ENCODE peak calls at places on chromosomes 11 and 22, in seven cellular contexts. Q is IMR-90, J is neural progenitor cell, V is mammary epithelial cell, K is fibroblast of lung, X is HepG2, Z is H9. W is an unnamed sample.
A peak's percentile ranks its signal among the peaks of the same experiment; 100 is the strongest.

GRCh38 chr11:57496109-57496820 is 19.2 kb downstream of the SLC43A1 start:
- DNase-seq in Q (no peak), J (no peak), V (no peak), K (no peak), X (no peak), Z (no peak), W (no peak)

GRCh38 chr11:61445535-61445934 is 15.6 kb downstream of the SDHAF2 start:
- DNase-seq in Q (peak; percentile 19), J (no peak), V (no peak), K (peak; percentile 44), X (no peak), Z (no peak), W (no peak)

GRCh38 chr11:102882389-102883024 is 7.7 kb upstream of the MMP12 start:
- DNase-seq in Q (peak; percentile 48), J (no peak), V (peak; percentile 82), K (no peak), X (no peak), Z (no peak), W (no peak)

GRCh38 chr11:115199501-115199900 is 304.7 kb downstream of the CADM1 start:
- DNase-seq in Q (peak; percentile 59), J (no peak), V (no peak), K (no peak), X (no peak), Z (no peak), W (no peak)

GRCh38 chr22:30861131-30861530 is 107.4 kb downstream of the MORC2 start:
- DNase-seq in Q (no peak), J (no peak), V (no peak), K (no peak), X (no peak), Z (peak; percentile 21), W (no peak)

GRCh38 chr22:29716814-29717213 is 3.0 kb upstream of the CABP7 start:
- DNase-seq in Q (peak; percentile 80), J (peak; percentile 93), V (peak; percentile 59), K (peak; percentile 81), X (peak; percentile 84), Z (peak; percentile 88), W (peak; percentile 97)

GRCh38 chr11:125976156-125976555 is 30.3 kb downstream of the VSIG10L2 start:
- DNase-seq in Q (no peak), J (no peak), V (peak; percentile 43), K (no peak), X (no peak), Z (no peak), W (no peak)

GRCh38 chr22:19174106-19175025 is 4.2 kb downstream of the SLC25A1 start:
- DNase-seq in Q (peak; percentile 42), J (peak; percentile 26), V (peak; percentile 55), K (peak; percentile 58), X (peak; percentile 57), Z (peak; percentile 65), W (peak; percentile 70)

GRCh38 chr11:125123947-125124633 is 12.7 kb upstream of the TMEM218 start:
- DNase-seq in Q (peak; percentile 32), J (peak; percentile 54), V (peak; percentile 12), K (peak; percentile 60), X (peak; percentile 73), Z (peak; percentile 79), W (peak; percentile 87)

GRCh38 chr11:28342704-28343103 is 234.5 kb downstream of the METTL15 start:
- DNase-seq in Q (peak; percentile 50), J (no peak), V (no peak), K (peak; percentile 39), X (no peak), Z (no peak), W (no peak)

GRCh38 chr11:44516688-44517301 is 48.7 kb upstream of the CD82 start:
- DNase-seq in Q (no peak), J (no peak), V (no peak), K (no peak), X (no peak), Z (no peak), W (no peak)

GRCh38 chr11:119196833-119197483 is 9.2 kb upstream of the CBL start:
- DNase-seq in Q (peak; percentile 85), J (peak; percentile 84), V (peak; percentile 80), K (peak; percentile 86), X (peak; percentile 83), Z (peak; percentile 73), W (peak; percentile 90)

GRCh38 chr22:31680764-31681624 is 19.0 kb upstream of the PISD start:
- DNase-seq in Q (peak; percentile 79), J (no peak), V (peak; percentile 60), K (peak; percentile 69), X (no peak), Z (no peak), W (no peak)

GRCh38 chr11:128058580-128059208 is 528.7 kb downstream of the ETS1 start:
- DNase-seq in Q (no peak), J (no peak), V (no peak), K (no peak), X (no peak), Z (no peak), W (no peak)

GRCh38 chr11:102929966-102930365 is 25.6 kb downstream of the MMP13 start:
- DNase-seq in Q (no peak), J (no peak), V (peak; percentile 53), K (no peak), X (no peak), Z (no peak), W (no peak)

GRCh38 chr11:33172996-33173395 is 11.7 kb upstream of the CSTF3 start:
- DNase-seq in Q (peak; percentile 31), J (peak; percentile 13), V (no peak), K (peak; percentile 29), X (peak; percentile 32), Z (no peak), W (no peak)

GRCh38 chr11:107017433-107018227 is 646 bp downstream of the GUCY1A2 start:
- DNase-seq in Q (no peak), J (peak; percentile 86), V (no peak), K (peak; percentile 44), X (peak; percentile 2), Z (peak; percentile 79), W (peak; percentile 92)

GRCh38 chr11:100525197-100525596 is 161.9 kb upstream of the ARHGAP42 start:
- DNase-seq in Q (no peak), J (no peak), V (no peak), K (no peak), X (no peak), Z (no peak), W (no peak)

GRCh38 chr11:65546217-65546958 is 11.8 kb downstream of the LTBP3 start:
- DNase-seq in Q (no peak), J (peak; percentile 94), V (peak; percentile 34), K (no peak), X (peak; percentile 75), Z (peak; percentile 96), W (peak; percentile 99)

DNA sequence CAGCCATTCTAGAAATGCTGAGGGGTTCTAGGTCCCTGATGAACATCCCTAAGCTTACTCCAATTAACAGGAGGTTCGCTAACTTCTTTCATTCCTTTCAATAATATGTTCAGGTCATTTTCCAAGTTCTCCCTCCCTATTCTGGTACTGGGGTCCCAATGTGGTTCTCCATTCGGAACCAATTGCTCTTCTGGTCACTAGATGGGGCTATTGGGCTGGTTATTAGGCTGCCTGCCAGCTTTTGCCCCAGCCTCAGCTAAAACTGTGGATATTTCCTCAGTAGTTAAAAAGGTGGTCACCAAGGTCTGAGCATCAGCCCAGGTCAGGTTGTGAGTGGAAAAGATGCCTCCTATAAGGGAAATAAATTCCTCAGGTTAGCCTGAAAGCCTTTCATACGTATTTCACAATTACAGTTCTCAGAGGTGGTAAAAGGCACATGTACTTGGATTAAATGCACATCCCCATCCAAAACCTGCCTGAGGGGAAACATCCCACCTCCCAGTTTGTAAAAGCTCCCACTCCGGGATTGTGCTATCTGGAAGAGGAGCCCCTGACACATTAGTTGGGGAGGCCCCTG is 161.1 kb upstream of the CCDC179 start:
- DNase-seq in Q (peak; percentile 51), J (peak; percentile 59), V (no peak), K (peak; percentile 50), X (peak; percentile 9), Z (no peak), W (peak; percentile 67)
- TF ChIP-seq CTCF in Q (peak; percentile 81), J (peak; percentile 87), V (peak; percentile 59), K (peak; percentile 82), X (peak; percentile 79), Z (peak; percentile 89), W (peak; percentile 93)

GRCh38 chr22:17830041-17830961 is 56.0 kb upstream of the BID start:
- DNase-seq in Q (peak; percentile 75), J (peak; percentile 86), V (peak; percentile 79), K (peak; percentile 80), X (peak; percentile 63), Z (peak; percentile 87), W (peak; percentile 98)
- H3K9ac ChIP-seq in Q (no peak overlapping the region), J (no peak overlapping the region), V (no peak overlapping the region), K (no peak overlapping the region), X (no peak overlapping the region), Z (no peak overlapping the region), W (no peak overlapping the region)

GRCh38 chr22:39130152-39130704 is 22.3 kb downstream of the CBX7 start:
- DNase-seq in Q (no peak), J (peak; percentile 75), V (no peak), K (no peak), X (no peak), Z (peak; percentile 18), W (peak; percentile 37)

GRCh38 chr22:39129746-39130145 is 22.7 kb downstream of the CBX7 start:
- DNase-seq in Q (no peak), J (no peak), V (no peak), K (no peak), X (no peak), Z (peak; percentile 17), W (peak; percentile 32)

GRCh38 chr22:39132281-39132680 is 20.2 kb downstream of the CBX7 start:
- DNase-seq in Q (no peak), J (no peak), V (no peak), K (no peak), X (no peak), Z (no peak), W (peak; percentile 39)

GRCh38 chr22:39132871-39133524 is 19.5 kb downstream of the CBX7 start:
- DNase-seq in Q (no peak), J (no peak), V (no peak), K (no peak), X (no peak), Z (peak; percentile 28), W (peak; percentile 50)

DNA sequence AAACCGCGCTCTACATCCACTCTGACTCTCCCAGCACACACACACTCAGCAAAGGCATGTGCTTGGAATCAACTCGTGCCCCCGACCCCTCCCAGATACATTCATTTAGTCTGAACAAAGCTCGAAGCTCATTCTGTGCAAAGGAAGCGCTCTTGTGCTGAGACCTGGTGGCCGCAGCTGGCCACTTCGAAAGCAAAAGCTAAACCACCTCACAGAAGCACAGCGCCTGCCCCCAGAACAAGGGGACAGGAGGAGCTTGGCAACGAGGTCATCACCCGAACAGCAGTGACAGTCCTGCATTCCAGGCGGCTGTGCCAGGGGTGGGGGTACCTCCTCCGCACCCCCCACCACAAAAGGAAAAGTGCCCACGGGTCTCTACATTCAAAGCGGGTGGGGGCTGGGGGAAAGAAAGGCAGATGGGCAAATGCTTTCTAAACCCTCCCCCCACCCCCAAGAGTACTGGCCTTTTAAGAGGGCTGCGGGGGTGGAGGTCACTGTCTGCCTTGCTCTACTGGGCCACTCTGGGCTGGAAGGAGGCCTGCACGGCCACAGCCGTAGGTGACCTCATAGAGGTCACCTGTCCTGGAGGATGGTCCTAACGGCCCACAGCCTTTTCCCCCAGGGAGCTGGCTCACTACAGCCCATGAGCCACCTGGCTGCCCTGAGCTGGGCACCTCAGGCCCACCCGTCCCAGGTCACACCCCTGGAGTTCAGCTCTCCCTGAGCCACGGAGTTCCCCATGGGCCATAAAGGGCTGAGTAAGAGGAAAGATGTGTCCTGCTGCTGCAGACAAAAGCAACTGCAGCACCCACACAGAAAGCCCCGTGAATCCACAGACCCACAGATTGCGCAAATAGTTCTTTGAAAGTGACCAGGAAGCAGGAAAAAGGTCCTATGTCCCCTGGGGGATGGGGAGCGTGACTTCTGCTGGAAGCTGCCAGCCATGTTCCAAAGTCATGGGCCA is 21.3 kb downstream of the CBX7 start:
- DNase-seq in Q (peak; percentile 42), J (peak; percentile 89), V (no peak), K (no peak), X (peak; percentile 59), Z (peak; percentile 34), W (peak; percentile 59)
- H3K27ac ChIP-seq in Q (no peak overlapping the region), J (peak overlapping the region; percentile 53), V (no peak overlapping the region), K (no peak overlapping the region), X (no peak overlapping the region), Z (no peak overlapping the region), W (peak overlapping the region; percentile 76)

GRCh38 chr11:838441-839279 is 3.7 kb downstream of the POLR2L start:
- DNase-seq in Q (no peak), J (peak; percentile 47), V (peak; percentile 19), K (no peak), X (peak; percentile 82), Z (peak; percentile 72), W (peak; percentile 78)
- TF ChIP-seq CTCF in Q (peak; percentile 13), J (peak; percentile 32), V (peak; percentile 45), K (peak; percentile 18), X (peak; percentile 81), Z (peak; percentile 56), W (peak; percentile 65)